ENCODE peak calls at places on chromosomes 7 and 10, in nine cellular contexts. G is sigmoid colon, Y is uterus, S is spleen, C is A549, W is upper lobe of left lung, H is GM12892, L is gastrocnemius medialis, T is endothelial cell of umbilical vein. I is an unnamed sample.

GRCh38 chr7:150377116-150377979 is 1.8 kb upstream of the ZNF775 start:
- DNase-seq in Y (no peak), G (no peak), S (no peak), C (no peak), T (peak), L (no peak), H (no peak), W (no peak), I (no peak)

GRCh38 chr7:123615344-123615743 is 13.7 kb downstream of the ASB15 start:
- DNase-seq in H (no peak), T (peak), Y (no peak), L (no peak), C (no peak), W (no peak), G (no peak), S (no peak), I (no peak)

GRCh38 chr7:26318921-26319320 is 27.3 kb downstream of the SNX10 start:
- DNase-seq in G (no peak), H (no peak), W (no peak), L (no peak), T (no peak), C (no peak), Y (no peak), S (no peak), I (no peak)

GRCh38 chr7:30027065-30027456 is 559 bp upstream of the FKBP14 start:
- DNase-seq in L (no peak), G (no peak), C (peak), Y (no peak), T (peak), S (no peak), W (no peak), H (no peak), I (peak)

GRCh38 chr10:51405580-51406367 is 293.6 kb downstream of the CSTF2T start:
- DNase-seq in H (no peak), C (no peak), Y (peak), S (no peak), G (peak), T (peak), L (peak), W (peak), I (no peak)

GRCh38 chr7:48087349-48087748 is 1.7 kb upstream of the UPP1 start:
- DNase-seq in H (no peak), C (no peak), W (no peak), S (no peak), Y (no peak), G (no peak), L (no peak), T (peak), I (no peak)

GRCh38 chr10:92492748-92493240 is 81.1 kb downstream of the IDE start:
- DNase-seq in T (no peak), G (no peak), C (no peak), Y (no peak), W (no peak), H (no peak), S (no peak), L (no peak), I (no peak)

GRCh38 chr7:154569916-154570315 is 433.0 kb downstream of the PAXIP1 start:
- DNase-seq in Y (no peak), H (no peak), T (no peak), C (no peak), L (no peak), G (no peak), W (no peak), S (no peak), I (no peak)

DNA sequence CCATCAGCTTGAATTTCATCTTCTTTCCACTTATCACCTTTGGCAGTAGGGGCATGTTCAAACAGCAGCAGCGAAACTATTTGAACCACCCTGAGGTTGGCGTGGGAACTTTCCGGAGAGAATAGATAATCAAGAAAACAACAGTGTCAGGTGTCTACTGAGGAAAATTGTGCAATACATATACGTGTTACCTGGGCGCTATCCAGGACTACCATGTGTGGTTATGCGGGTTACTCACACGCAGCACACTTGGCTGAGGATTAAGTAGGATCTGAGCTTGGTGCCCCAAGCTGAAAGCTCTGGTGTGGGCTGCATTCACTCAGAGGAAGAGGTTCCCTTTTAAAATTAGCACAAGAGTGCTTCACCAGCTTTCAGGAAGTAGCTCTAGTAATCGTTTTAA is 8.8 kb upstream of the ABI1 start:
- DNase-seq in L (no peak), C (no peak), W (no peak), G (no peak), Y (no peak), H (no peak), T (no peak), S (no peak), I (no peak)
- TF ChIP-seq POLR2A in L (no peak), C (no peak), W (no peak), G (no peak), Y (no peak), H (no peak), T (no peak), S (no peak), I (no peak)

GRCh38 chr10:113854757-113855626 is 531 bp downstream of the NHLRC2 start:
- DNase-seq in H (peak), L (peak), G (peak), Y (peak), S (peak), T (peak), C (peak), W (peak), I (peak)
- TF ChIP-seq POLR2A in H (peak), L (peak), G (no peak), Y (no peak), S (no peak), T (peak), C (peak), W (peak), I (peak)

GRCh38 chr10:58305821-58306220 is 29.0 kb upstream of the UBE2D1 start:
- DNase-seq in C (no peak), W (no peak), H (no peak), T (no peak), Y (no peak), L (no peak), G (no peak), S (no peak), I (no peak)
- TF ChIP-seq POLR2A in C (no peak), W (no peak), H (no peak), T (no peak), Y (no peak), L (no peak), G (no peak), S (no peak), I (no peak)

DNA sequence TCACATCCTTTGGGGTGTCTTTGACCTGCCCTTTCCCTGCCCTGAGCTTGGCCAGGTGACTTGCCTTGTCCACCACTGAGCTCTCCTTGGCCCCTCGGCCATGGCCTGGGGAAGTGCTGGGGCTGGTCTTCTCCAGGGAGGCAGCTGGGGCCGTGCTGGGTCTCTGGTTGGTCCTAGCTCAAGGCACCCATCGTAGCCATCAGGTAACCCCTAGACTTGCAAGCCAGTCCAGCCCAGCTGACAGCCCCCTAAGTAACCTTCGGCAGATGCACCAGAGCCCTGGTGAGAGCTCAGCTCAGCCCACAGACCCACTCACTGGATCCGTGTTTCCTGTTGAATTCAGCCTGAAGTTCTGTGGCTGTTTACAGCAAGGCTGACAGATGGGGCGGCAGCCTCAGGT is 176.2 kb upstream of the SHH start:
- DNase-seq in Y (no peak), C (no peak), S (no peak), L (no peak), T (no peak), W (no peak), H (no peak), G (no peak), I (no peak)
- TF ChIP-seq POLR2A in Y (no peak), C (no peak), S (no peak), L (no peak), T (no peak), W (no peak), H (no peak), G (no peak), I (no peak)

DNA sequence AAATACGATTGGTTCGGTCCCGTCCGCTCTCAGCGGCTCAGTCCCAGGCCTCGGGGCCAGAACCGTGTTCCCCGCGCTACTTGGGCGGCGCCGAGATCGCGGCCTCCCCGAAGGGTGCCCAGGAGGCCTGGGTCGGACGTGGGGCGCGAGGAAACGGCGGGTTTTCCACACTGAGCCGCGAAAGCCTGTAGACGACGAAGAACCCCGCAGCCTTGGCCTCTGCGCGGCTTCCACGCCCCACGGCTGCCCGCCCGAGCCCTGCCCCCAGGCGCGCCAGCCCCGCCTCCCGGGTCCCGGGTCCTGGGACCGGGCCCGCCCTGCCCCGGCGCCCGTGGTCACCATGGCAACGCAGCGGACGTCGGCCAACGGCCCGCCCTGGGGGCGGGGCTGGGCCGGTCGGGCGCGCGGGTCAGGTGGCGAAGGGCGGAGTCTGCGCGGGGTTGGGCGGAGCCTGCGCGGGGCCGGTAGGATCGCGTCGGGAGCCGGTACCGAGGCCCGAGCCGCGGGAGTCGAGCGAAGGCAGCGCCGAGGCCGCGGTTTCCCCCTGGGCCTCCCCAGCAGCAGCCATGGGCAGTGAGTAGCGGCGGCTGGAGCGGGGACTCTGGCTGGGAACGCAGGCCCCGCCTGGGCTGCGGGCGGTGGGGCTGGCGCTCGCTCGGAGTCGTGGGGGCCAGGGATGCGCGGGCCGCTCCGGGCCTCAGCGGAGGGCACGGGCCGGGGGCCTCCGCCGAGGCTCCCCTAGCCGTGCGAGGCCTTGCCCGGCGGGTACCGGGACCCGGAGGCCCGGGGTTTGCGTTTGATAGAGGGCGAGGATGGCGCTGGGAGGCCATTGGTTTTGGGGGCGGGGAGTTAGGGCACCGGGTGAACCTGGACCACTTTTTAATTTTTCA is at the start of gene SEC61A2:
- DNase-seq in T (peak), S (peak), Y (peak), H (peak), W (peak), L (peak), C (peak), G (peak), I (peak)
- TF ChIP-seq POLR2A in T (peak), S (no peak), Y (peak), H (peak), W (peak), L (peak), C (peak), G (peak), I (peak)